ENCODE peak calls at places on chromosome 18, in seven cellular contexts. Y is dorsolateral prefrontal cortex, X is heart left ventricle, I is AG04449, L is adrenal gland, R is endothelial cell, W is bronchial epithelial cell. H is an unnamed sample.

GRCh38 chr18:50469380-50469781 is 90.5 kb upstream of the MAPK4 start:
- DNase-seq in Y (no peak), X (peak), I (no peak), L (peak), R (no peak), W (no peak), H (no peak)

GRCh38 chr18:14746897-14747296 is 1.1 kb upstream of the ANKRD30B start:
- DNase-seq in Y (no peak), X (no peak), I (no peak), L (no peak), R (no peak), W (no peak), H (no peak)

GRCh38 chr18:31942301-31942998 is 478 bp downstream of the TRAPPC8 start:
- DNase-seq in Y (no peak), X (peak), I (no peak), L (peak), R (peak), W (peak), H (peak)

GRCh38 chr18:62334110-62334509 is 9.0 kb downstream of the TNFRSF11A start:
- DNase-seq in Y (no peak), X (no peak), I (no peak), L (no peak), R (no peak), W (peak), H (no peak)

GRCh38 chr18:65753520-65753919 is 2.7 kb downstream of the CDH7 start:
- DNase-seq in Y (peak), X (no peak), I (no peak), L (no peak), R (peak), W (peak), H (peak)

GRCh38 chr18:56748698-56749268 is 97.6 kb downstream of the WDR7 start:
- DNase-seq in Y (no peak), X (no peak), I (peak), L (peak), R (peak), W (peak), H (no peak)

GRCh38 chr18:60021556-60021955 is 121.8 kb downstream of the PMAIP1 start:
- DNase-seq in Y (no peak), X (no peak), I (no peak), L (no peak), R (no peak), W (no peak), H (no peak)

GRCh38 chr18:58128286-58129018 is 84.4 kb downstream of the NEDD4L start:
- DNase-seq in Y (no peak), X (no peak), I (no peak), L (no peak), R (no peak), W (no peak), H (no peak)

GRCh38 chr18:79682896-79683625 is 3.5 kb downstream of the CTDP1 start:
- DNase-seq in Y (no peak), X (no peak), I (no peak), L (no peak), R (no peak), W (no peak), H (no peak)

GRCh38 chr18:1147616-1148184 is 243.0 kb downstream of the ADCYAP1 start:
- DNase-seq in Y (no peak), X (no peak), I (no peak), L (no peak), R (no peak), W (no peak), H (peak)

GRCh38 chr18:8121091-8121490 is 488.1 kb upstream of the RAB12 start:
- DNase-seq in Y (no peak), X (no peak), I (no peak), L (no peak), R (no peak), W (no peak), H (no peak)

GRCh38 chr18:63177822-63178525 is 141.6 kb downstream of the BCL2 start:
- DNase-seq in Y (no peak), X (peak), I (no peak), L (no peak), R (no peak), W (no peak), H (no peak)

GRCh38 chr18:50700245-50701165 is 119.3 kb downstream of the MRO start:
- DNase-seq in Y (no peak), X (no peak), I (no peak), L (no peak), R (no peak), W (no peak), H (no peak)

GRCh38 chr18:46519870-46520269 is 137.2 kb downstream of the LOXHD1 start:
- DNase-seq in Y (no peak), X (no peak), I (no peak), L (no peak), R (no peak), W (no peak), H (no peak)

GRCh38 chr18:5943514-5943913 is 48.2 kb upstream of the TMEM200C start:
- DNase-seq in Y (no peak), X (no peak), I (no peak), L (peak), R (no peak), W (no peak), H (no peak)

GRCh38 chr18:48319796-48320638 is 89.2 kb downstream of the ZBTB7C start:
- DNase-seq in Y (no peak), X (no peak), I (peak), L (no peak), R (no peak), W (peak), H (no peak)

GRCh38 chr18:48166971-48167370 is 236.5 kb upstream of the SMAD2 start:
- DNase-seq in Y (no peak), X (peak), I (no peak), L (peak), R (no peak), W (no peak), H (no peak)

GRCh38 chr18:11553098-11553940 is 56.1 kb upstream of the SLC35G4 start:
- DNase-seq in Y (no peak), X (no peak), I (peak), L (peak), R (peak), W (peak), H (peak)

GRCh38 chr18:25516747-25517498 is 165.0 kb upstream of the ZNF521 start:
- DNase-seq in Y (no peak), X (no peak), I (no peak), L (no peak), R (no peak), W (no peak), H (no peak)

GRCh38 chr18:50695431-50696176 is 124.2 kb downstream of the MRO start:
- DNase-seq in Y (no peak), X (no peak), I (no peak), L (no peak), R (no peak), W (no peak), H (no peak)

GRCh38 chr18:37612519-37612918 is 46.9 kb upstream of the CELF4 start:
- DNase-seq in Y (no peak), X (no peak), I (no peak), L (no peak), R (no peak), W (no peak), H (no peak)

GRCh38 chr18:38805256-38805655 is 1239.7 kb upstream of the CELF4 start:
- DNase-seq in Y (no peak), X (no peak), I (no peak), L (no peak), R (no peak), W (no peak), H (no peak)

GRCh38 chr18:8776544-8776943 is 71.2 kb downstream of the MTCL1 start:
- DNase-seq in Y (no peak), X (no peak), I (no peak), L (no peak), R (no peak), W (no peak), H (no peak)

GRCh38 chr18:48290162-48290926 is 118.8 kb downstream of the ZBTB7C start:
- DNase-seq in Y (no peak), X (peak), I (no peak), L (no peak), R (no peak), W (no peak), H (no peak)

GRCh38 chr18:711330-711692 is 1.1 kb downstream of the ENOSF1 start:
- DNase-seq in Y (no peak), X (no peak), I (no peak), L (peak), R (no peak), W (no peak), H (no peak)

GRCh38 chr18:45167109-45167551 is 448.1 kb upstream of the SLC14A2 start:
- DNase-seq in Y (no peak), X (no peak), I (no peak), L (no peak), R (no peak), W (peak), H (no peak)

GRCh38 chr18:22765889-22766288 is 167.2 kb upstream of the RBBP8 start:
- DNase-seq in Y (no peak), X (no peak), I (no peak), L (peak), R (no peak), W (no peak), H (no peak)

GRCh38 chr18:61964616-61965015 is 71.8 kb upstream of the RNF152 start:
- DNase-seq in Y (no peak), X (no peak), I (no peak), L (no peak), R (no peak), W (no peak), H (no peak)

GRCh38 chr18:24586662-24587360 is 126.4 kb downstream of the HRH4 start:
- DNase-seq in Y (no peak), X (no peak), I (no peak), L (no peak), R (no peak), W (no peak), H (no peak)

GRCh38 chr18:54086046-54086802 is 138.2 kb downstream of the MBD2 start:
- DNase-seq in Y (no peak), X (no peak), I (no peak), L (no peak), R (no peak), W (no peak), H (no peak)

GRCh38 chr18:60466671-60467070 is 94.1 kb upstream of the MC4R start:
- DNase-seq in Y (no peak), X (no peak), I (no peak), L (no peak), R (no peak), W (no peak), H (no peak)

GRCh38 chr18:56402872-56403516 is 235.4 kb downstream of the TXNL1 start:
- DNase-seq in Y (no peak), X (no peak), I (peak), L (no peak), R (no peak), W (peak), H (no peak)

GRCh38 chr18:61574665-61575064 is 241.4 kb downstream of the CDH20 start:
- DNase-seq in Y (no peak), X (no peak), I (no peak), L (no peak), R (no peak), W (no peak), H (no peak)

GRCh38 chr18:23933407-23933806 is 81.1 kb upstream of the TTC39C start:
- DNase-seq in Y (no peak), X (no peak), I (no peak), L (no peak), R (no peak), W (no peak), H (no peak)

GRCh38 chr18:68721681-68722583 is 7.0 kb upstream of the TMX3 start:
- DNase-seq in Y (no peak), X (no peak), I (no peak), L (no peak), R (no peak), W (no peak), H (no peak)

GRCh38 chr18:65544701-65545100 is 206.1 kb upstream of the CDH7 start:
- DNase-seq in Y (no peak), X (no peak), I (no peak), L (no peak), R (no peak), W (peak), H (no peak)

GRCh38 chr18:741931-742512 is 29.6 kb upstream of the ENOSF1 start:
- DNase-seq in Y (no peak), X (no peak), I (peak), L (no peak), R (no peak), W (peak), H (no peak)

GRCh38 chr18:50611529-50611941 is 51.6 kb downstream of the MAPK4 start:
- DNase-seq in Y (no peak), X (no peak), I (no peak), L (peak), R (no peak), W (peak), H (no peak)

GRCh38 chr18:680392-680791 is 22.9 kb downstream of the TYMS start:
- DNase-seq in Y (no peak), X (no peak), I (no peak), L (no peak), R (no peak), W (no peak), H (no peak)

GRCh38 chr18:7921938-7922587 is 354.9 kb downstream of the PTPRM start:
- DNase-seq in Y (no peak), X (no peak), I (no peak), L (peak), R (no peak), W (peak), H (no peak)

GRCh38 chr18:73852789-73853188 is 294.8 kb downstream of the FBXO15 start:
- DNase-seq in Y (no peak), X (no peak), I (no peak), L (no peak), R (no peak), W (no peak), H (no peak)
- TF ChIP-seq CTCF in Y (no peak), X (no peak), I (no peak), L (no peak), R (no peak), W (no peak), H (no peak)

DNA sequence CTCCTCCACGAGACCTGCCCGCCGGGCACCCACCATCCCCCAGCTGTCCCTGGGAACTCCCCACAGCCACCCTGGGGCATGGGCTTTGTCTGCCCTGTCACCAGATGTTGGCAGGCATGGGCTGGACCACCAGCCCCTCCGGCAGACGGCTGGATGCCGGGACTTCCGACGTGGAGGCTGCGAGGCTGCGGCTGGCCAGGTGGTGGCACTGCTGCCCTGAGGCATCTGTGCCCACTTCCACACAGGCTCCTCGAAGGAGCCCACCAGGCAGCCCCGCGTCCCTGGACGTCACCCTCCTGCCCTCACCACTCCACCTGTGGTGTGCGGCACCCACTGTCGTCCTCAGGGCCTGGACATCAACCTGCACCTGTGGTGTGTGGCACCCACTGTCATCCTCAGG is 319.9 kb upstream of the SALL3 start:
- DNase-seq in Y (no peak), X (no peak), I (no peak), L (no peak), R (no peak), W (no peak), H (peak)
- TF ChIP-seq CTCF in Y (peak), X (peak), I (no peak), L (no peak), R (no peak), W (no peak), H (peak)

GRCh38 chr18:36608107-36608506 is 220.7 kb downstream of the TPGS2 start:
- DNase-seq in Y (no peak), X (no peak), I (no peak), L (peak), R (no peak), W (no peak), H (no peak)

GRCh38 chr18:36610258-36610657 is 218.5 kb downstream of the TPGS2 start:
- DNase-seq in Y (no peak), X (no peak), I (no peak), L (no peak), R (no peak), W (no peak), H (no peak)

GRCh38 chr18:36613069-36613468 is 215.7 kb downstream of the TPGS2 start:
- DNase-seq in Y (no peak), X (no peak), I (no peak), L (no peak), R (no peak), W (no peak), H (no peak)

DNA sequence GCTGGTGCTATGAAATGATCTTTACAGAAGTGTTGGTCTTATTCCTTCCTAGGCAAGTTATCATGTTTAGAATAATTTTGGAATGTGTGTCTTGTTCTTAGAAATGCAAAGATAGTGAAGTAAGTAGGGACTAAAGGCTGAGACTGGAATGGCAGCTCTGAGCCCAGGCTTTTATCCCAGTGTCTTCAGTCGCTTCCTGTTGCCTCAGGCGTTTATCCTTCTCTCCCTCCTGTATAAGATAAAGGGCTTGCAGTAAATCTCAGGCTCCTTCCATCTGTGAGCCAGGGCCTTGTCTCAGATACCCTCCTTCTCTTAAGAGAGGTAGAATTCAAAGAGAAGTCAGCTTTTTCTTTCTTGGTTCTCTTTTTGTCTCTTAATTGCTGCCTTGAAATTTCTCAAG is 218.1 kb downstream of the TPGS2 start:
- DNase-seq in Y (no peak), X (no peak), I (no peak), L (no peak), R (no peak), W (no peak), H (no peak)
- TF ChIP-seq CTCF in Y (no peak), X (no peak), I (no peak), L (no peak), R (no peak), W (no peak), H (no peak)

GRCh38 chr18:27428120-27428519 is 243.0 kb upstream of the CHST9 start:
- DNase-seq in Y (no peak), X (no peak), I (no peak), L (no peak), R (no peak), W (peak), H (no peak)
- TF ChIP-seq CTCF in Y (no peak), X (no peak), I (no peak), L (no peak), R (no peak), W (peak), H (no peak)

GRCh38 chr18:3998698-3999333 is 456.3 kb downstream of the DLGAP1 start:
- DNase-seq in Y (no peak), X (peak), I (no peak), L (peak), R (peak), W (peak), H (no peak)
- TF ChIP-seq CTCF in Y (peak), X (peak), I (peak), L (peak), R (peak), W (peak), H (peak)

DNA sequence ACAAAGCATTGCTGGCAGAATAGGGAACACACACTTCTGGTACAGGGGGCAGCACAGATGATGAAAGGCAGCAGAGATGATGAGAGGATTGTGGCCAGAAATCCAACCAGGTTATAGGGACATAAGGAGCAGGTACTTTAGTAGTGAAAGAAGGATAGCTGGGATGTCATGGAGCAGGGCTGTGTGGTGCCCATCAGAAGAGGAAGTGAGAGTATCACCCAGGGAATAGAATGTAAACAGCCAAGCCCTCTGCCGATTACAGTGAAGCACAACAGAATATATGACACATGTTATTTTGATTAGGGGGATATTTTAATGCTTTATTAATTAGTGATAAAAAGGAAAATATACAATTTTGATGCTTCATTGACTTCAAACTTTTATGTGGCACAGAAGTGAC is 883.4 kb upstream of the CDH2 start:
- DNase-seq in Y (no peak), X (no peak), I (no peak), L (no peak), R (no peak), W (no peak), H (no peak)
- TF ChIP-seq CTCF in Y (no peak), X (no peak), I (no peak), L (no peak), R (no peak), W (no peak), H (no peak)

DNA sequence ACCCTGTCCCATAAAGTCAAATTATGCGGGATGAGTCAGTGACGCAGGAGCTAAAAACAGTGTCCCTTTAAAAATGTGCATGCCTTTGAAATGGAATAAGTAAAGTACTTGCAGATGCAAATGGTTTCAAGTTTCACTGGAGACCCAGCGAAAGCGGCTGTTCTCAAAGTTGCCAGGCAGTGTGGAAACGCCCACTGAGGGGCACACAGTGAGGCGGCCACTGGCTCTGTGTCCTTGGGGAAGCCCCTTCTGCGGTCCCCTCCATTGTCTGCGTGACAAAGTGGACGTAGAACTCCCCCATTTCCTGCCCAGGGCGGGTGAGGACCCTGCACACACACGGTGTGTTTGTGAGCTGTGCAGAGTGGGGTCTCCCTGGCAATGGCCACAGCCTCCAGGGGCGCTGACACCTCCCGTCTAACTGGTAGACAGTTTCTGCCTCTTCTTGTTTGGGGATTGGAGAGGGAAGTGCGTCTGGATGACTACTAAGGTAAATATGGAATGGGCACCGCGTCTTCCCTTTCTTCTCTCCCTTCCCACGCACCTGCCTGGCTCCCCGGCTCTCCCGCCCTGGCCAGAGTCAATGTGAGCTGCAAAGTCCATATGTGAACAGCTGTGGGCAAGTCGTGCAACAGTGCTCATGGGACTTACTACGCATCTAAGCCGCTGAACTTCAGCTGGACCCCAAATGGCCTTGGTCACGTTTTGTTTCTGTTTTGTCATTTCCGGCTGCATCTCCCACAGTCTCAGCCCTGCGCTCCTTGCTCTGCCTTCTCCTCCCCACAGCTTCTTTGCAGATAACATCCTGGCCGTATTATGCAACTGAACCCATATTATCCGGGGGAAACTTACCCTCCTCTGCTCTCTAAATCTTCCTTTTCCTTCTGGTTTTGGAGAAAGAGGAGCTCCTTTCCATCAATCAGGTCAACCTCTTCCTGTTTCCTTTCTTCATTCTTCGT is 33.7 kb upstream of the ZNF516 start:
- DNase-seq in Y (no peak), X (peak), I (no peak), L (peak), R (peak), W (peak), H (peak)
- TF ChIP-seq CTCF in Y (no peak), X (no peak), I (peak), L (no peak), R (no peak), W (peak), H (no peak)

GRCh38 chr18:27363918-27364317 is 178.8 kb upstream of the CHST9 start:
- DNase-seq in Y (no peak), X (no peak), I (no peak), L (no peak), R (no peak), W (peak), H (no peak)
- TF ChIP-seq CTCF in Y (peak), X (peak), I (no peak), L (no peak), R (no peak), W (peak), H (no peak)

GRCh38 chr18:9804517-9805104 is 81.2 kb upstream of the TXNDC2 start:
- DNase-seq in Y (no peak), X (no peak), I (no peak), L (no peak), R (no peak), W (no peak), H (no peak)
- TF ChIP-seq CTCF in Y (no peak), X (no peak), I (no peak), L (no peak), R (no peak), W (no peak), H (no peak)

H was measured in glutamatergic neuron.